ENCODE peak calls at places on chromosomes 13 and 19, in seven cellular contexts. F, E, T, S, N, B and M are unnamed samples.

GRCh38 chr19:50003810-50004419 is 21.3 kb downstream of the VRK3 start:
- DNase-seq in F (no peak), E (peak; percentile 55), T (peak; percentile 73), S (peak; percentile 50), N (peak; percentile 44), B (no peak), M (no peak)

GRCh38 chr13:49357694-49358093 is 86.2 kb downstream of the CAB39L start:
- DNase-seq in F (no peak), E (no peak), T (no peak), S (no peak), N (no peak), B (no peak), M (no peak)

GRCh38 chr19:55485439-55486011 is 537 bp downstream of the NAT14 start:
- DNase-seq in F (peak; percentile 56), E (no peak), T (no peak), S (no peak), N (no peak), B (no peak), M (no peak)

GRCh38 chr19:19488875-19489690 is 26.3 kb downstream of the TSSK6 start:
- DNase-seq in F (peak; percentile 87), E (peak; percentile 64), T (peak; percentile 89), S (peak; percentile 78), N (peak; percentile 73), B (peak; percentile 60), M (peak; percentile 82)

GRCh38 chr13:33745370-33746324 is 72.3 kb upstream of the RFC3 start:
- DNase-seq in F (no peak), E (no peak), T (no peak), S (no peak), N (no peak), B (no peak), M (no peak)

GRCh38 chr19:35063940-35064818 is 22.7 kb downstream of the HPN start:
- DNase-seq in F (no peak), E (peak; percentile 13), T (no peak), S (no peak), N (no peak), B (no peak), M (no peak)

GRCh38 chr13:104625196-104625595 is 1559.0 kb upstream of the SLC10A2 start:
- DNase-seq in F (no peak), E (no peak), T (no peak), S (no peak), N (no peak), B (no peak), M (no peak)

GRCh38 chr13:41299316-41300094 is 11.6 kb upstream of the NAA16 start:
- DNase-seq in F (no peak), E (no peak), T (no peak), S (no peak), N (no peak), B (no peak), M (no peak)

GRCh38 chr13:23728807-23729206 is 158.6 kb downstream of the TNFRSF19 start:
- DNase-seq in F (no peak), E (no peak), T (no peak), S (no peak), N (no peak), B (no peak), M (no peak)

GRCh38 chr19:46745521-46746280 is at the start of gene FKRP:
- DNase-seq in F (no peak), E (no peak), T (no peak), S (peak; percentile 86), N (no peak), B (no peak), M (peak; percentile 86)

GRCh38 chr19:35462476-35462953 is 14.5 kb downstream of the FFAR2 start:
- DNase-seq in F (no peak), E (no peak), T (no peak), S (no peak), N (peak; percentile 96), B (no peak), M (no peak)

GRCh38 chr13:41107104-41107571 is 25.5 kb downstream of the KBTBD6 start:
- DNase-seq in F (peak; percentile 53), E (no peak), T (no peak), S (no peak), N (no peak), B (peak; percentile 13), M (no peak)

GRCh38 chr13:51981355-51981754 is 29.9 kb downstream of the ATP7B start:
- DNase-seq in F (no peak), E (no peak), T (no peak), S (no peak), N (no peak), B (peak; percentile 34), M (no peak)

GRCh38 chr19:18391509-18392075 is 5.6 kb downstream of the GDF15 start:
- DNase-seq in F (no peak), E (no peak), T (no peak), S (no peak), N (no peak), B (no peak), M (no peak)

GRCh38 chr19:29660835-29661234 is 4.4 kb upstream of the PLEKHF1 start:
- DNase-seq in F (no peak), E (no peak), T (no peak), S (no peak), N (no peak), B (no peak), M (no peak)

GRCh38 chr19:33948651-33949335 is 152.1 kb downstream of the KCTD15 start:
- DNase-seq in F (peak; percentile 28), E (no peak), T (no peak), S (no peak), N (no peak), B (no peak), M (no peak)

GRCh38 chr13:44040070-44040753 is 160.5 kb downstream of the LACC1 start:
- DNase-seq in F (no peak), E (no peak), T (no peak), S (no peak), N (no peak), B (no peak), M (no peak)

GRCh38 chr13:50208826-50209335 is 193.6 kb downstream of the KCNRG start:
- DNase-seq in F (peak; percentile 51), E (peak; percentile 13), T (no peak), S (peak; percentile 53), N (no peak), B (peak; percentile 12), M (no peak)

GRCh38 chr13:76715043-76715442 is 171.2 kb downstream of the KCTD12 start:
- DNase-seq in F (no peak), E (no peak), T (no peak), S (no peak), N (no peak), B (no peak), M (no peak)

GRCh38 chr19:19151418-19151817 is 13.1 kb upstream of the TMEM161A start:
- DNase-seq in F (no peak), E (no peak), T (no peak), S (no peak), N (no peak), B (no peak), M (no peak)

GRCh38 chr19:57103573-57104277 is 16.1 kb upstream of the USP29 start:
- DNase-seq in F (peak; percentile 56), E (no peak), T (peak; percentile 16), S (peak; percentile 54), N (peak; percentile 15), B (peak; percentile 47), M (peak; percentile 79)

GRCh38 chr13:72839831-72840426 is 58.0 kb downstream of the PIBF1 start:
- DNase-seq in F (peak; percentile 51), E (peak; percentile 22), T (peak; percentile 47), S (peak; percentile 15), N (peak; percentile 3), B (peak; percentile 56), M (peak; percentile 56)

GRCh38 chr13:112995395-112996091 is 26.5 kb downstream of the MCF2L start:
- DNase-seq in F (no peak), E (no peak), T (no peak), S (no peak), N (no peak), B (no peak), M (no peak)
- TF ChIP-seq SIN3A in F (no peak), E (no peak), T (no peak), S (no peak), N (no peak), B (no peak), M (no peak)

DNA sequence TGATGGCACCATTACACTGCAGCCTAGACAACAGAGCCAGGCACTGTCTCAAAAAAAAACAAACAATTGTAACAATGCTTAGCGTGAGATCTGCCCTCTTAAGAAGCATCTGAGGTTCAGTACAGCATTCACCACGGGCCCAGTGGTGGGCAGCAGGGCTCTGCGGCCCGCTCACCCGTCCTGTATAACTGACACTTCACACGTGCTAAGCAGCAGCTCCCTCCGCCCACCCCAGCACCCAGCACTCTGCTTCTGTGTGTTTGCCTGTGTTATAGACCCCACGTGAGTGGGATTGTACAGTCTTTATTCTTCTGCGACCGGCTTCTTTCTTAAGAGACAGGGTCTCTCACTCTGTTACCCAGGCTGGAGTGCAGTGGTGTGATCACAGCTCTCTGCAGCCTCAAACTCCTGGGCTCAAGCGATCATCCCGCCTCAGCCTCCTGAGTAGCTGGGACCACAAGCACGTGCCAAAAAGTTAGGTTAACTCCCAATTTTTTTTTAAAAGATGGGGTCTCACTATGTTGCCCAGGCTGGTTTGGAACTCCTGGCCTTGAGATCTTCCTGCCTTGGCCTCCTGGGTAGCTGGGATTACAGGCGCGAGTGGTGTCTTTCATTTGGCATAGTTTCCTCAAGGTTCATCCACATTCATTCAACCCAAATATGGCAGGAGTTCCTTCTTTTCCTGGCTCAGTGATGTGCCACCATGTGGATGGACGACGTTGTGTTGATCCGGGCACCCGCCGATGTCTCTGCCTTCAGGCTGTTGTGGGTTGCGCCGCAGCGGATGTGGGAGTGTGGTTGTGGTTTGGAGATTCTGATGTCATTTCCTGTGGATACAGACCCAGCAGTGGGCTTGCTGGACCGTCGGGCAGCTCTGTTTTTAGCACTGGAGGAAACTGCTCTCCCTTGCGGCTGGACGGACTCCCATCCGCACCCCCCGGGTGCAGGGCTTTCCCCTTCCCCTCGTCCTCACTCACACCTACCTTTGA is 170.0 kb downstream of the KDM4B start:
- DNase-seq in F (no peak), E (no peak), T (no peak), S (peak; percentile 34), N (peak; percentile 79), B (no peak), M (no peak)
- TF ChIP-seq SIN3A in F (no peak), E (no peak), T (no peak), S (no peak), N (no peak), B (no peak), M (no peak)

DNA sequence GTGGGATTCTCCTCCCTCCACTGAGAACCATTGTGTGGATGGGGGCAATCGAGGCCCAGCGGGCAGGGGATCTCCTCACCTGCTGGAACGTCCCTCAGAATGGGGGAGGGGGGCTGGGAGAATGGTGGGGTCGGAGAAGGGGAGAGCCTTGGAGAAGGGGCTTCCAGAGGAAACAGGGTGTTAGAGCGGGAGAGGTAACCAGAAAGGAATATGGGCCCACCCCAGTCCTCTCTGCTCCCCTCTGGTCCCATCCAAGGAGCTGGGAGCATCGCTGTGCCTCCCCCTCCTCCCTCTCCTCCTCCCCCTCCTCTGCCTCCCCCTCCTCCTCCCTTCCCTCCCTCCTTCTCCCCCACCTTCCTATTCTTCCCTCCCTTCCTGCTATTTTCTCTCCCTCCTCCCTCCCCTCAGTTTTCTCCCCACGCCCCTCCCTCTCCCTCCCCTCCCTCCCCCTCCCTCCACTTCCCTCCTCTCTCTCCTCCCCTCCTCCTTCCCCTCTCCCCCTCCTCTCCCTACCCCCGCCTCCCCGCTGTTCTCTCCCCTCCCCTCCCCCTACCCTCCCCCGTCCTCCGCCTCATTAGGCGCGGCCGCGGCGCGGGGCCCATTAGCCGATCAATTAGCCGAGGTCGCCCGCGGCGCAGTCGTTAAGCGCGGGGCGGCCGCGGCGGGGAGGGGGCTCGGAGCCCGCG is 15.5 kb downstream of the TLE5 start:
- DNase-seq in F (peak; percentile 70), E (no peak), T (no peak), S (peak; percentile 83), N (no peak), B (no peak), M (peak; percentile 77)
- TF ChIP-seq SIN3A in F (no peak), E (no peak), T (no peak), S (no peak), N (no peak), B (no peak), M (no peak)

GRCh38 chr13:22253107-22253506 is 582.2 kb downstream of the FGF9 start:
- DNase-seq in F (no peak), E (no peak), T (no peak), S (no peak), N (no peak), B (no peak), M (no peak)
- TF ChIP-seq SIN3A in F (no peak), E (no peak), T (no peak), S (no peak), N (no peak), B (no peak), M (no peak)